ENCODE peak calls at places on chromosomes 4 and X, in eight cellular contexts. R is lung, D is AG04450, X is GM23248, A is NT2/D1, B is right lobe of liver, H is fibroblast of mammary gland, N is psoas muscle. U is an unnamed sample.

GRCh38 chrX:46707274-46707965 is 51.5 kb downstream of the SLC9A7 start:
- DNase-seq in R (no peak), D (no peak), X (no peak), H (no peak), N (no peak), A (no peak), B (peak), U (no peak)

GRCh38 chrX:22686138-22686541 is 313.6 kb upstream of the DDX53 start:
- DNase-seq in B (no peak), R (no peak), N (peak), D (peak), X (no peak), A (no peak), H (peak), U (peak)

GRCh38 chrX:29842552-29842951 is 372.8 kb upstream of the MAGEB2 start:
- DNase-seq in X (no peak), B (no peak), A (no peak), H (no peak), R (no peak), D (no peak), N (no peak), U (no peak)

GRCh38 chr4:142648378-142648777 is 197.7 kb downstream of the INPP4B start:
- DNase-seq in D (no peak), B (no peak), H (no peak), A (no peak), R (no peak), X (no peak), N (no peak), U (no peak)

GRCh38 chr4:111883557-111883999 is 261.7 kb upstream of the FAM241A start:
- DNase-seq in H (no peak), A (no peak), N (no peak), D (no peak), X (peak), B (no peak), R (no peak), U (no peak)

GRCh38 chr4:48967101-48967500 is 19.0 kb upstream of the CWH43 start:
- DNase-seq in A (no peak), X (no peak), D (no peak), N (no peak), R (no peak), B (no peak), H (no peak), U (no peak)

GRCh38 chr4:102503831-102504786 is 3.0 kb downstream of the NFKB1 start:
- DNase-seq in R (no peak), X (no peak), D (no peak), N (no peak), H (no peak), A (no peak), B (no peak), U (no peak)

GRCh38 chrX:137479394-137479793 is 86.5 kb upstream of the ZIC3 start:
- DNase-seq in A (no peak), N (no peak), X (no peak), R (no peak), B (no peak), D (no peak), H (no peak), U (no peak)

GRCh38 chr4:38590017-38590416 is 74.0 kb upstream of the KLF3 start:
- DNase-seq in A (no peak), D (no peak), B (no peak), H (no peak), R (no peak), N (no peak), X (peak), U (no peak)

GRCh38 chrX:17547658-17548057 is 172.7 kb downstream of the NHS start:
- DNase-seq in N (no peak), A (no peak), H (peak), X (peak), D (peak), R (peak), B (peak), U (peak)

GRCh38 chrX:13005671-13006473 is 31.0 kb downstream of the TMSB4X start:
- DNase-seq in B (no peak), N (no peak), R (no peak), D (no peak), A (no peak), H (peak), X (peak), U (no peak)

GRCh38 chrX:19059063-19059462 is 63.2 kb downstream of the ADGRG2 start:
- DNase-seq in R (no peak), X (no peak), H (no peak), B (no peak), A (no peak), D (no peak), N (no peak), U (no peak)

GRCh38 chrX:106933538-106933961 is 13.3 kb downstream of the CLDN2 start:
- DNase-seq in A (no peak), X (no peak), H (no peak), R (peak), B (no peak), D (no peak), N (no peak), U (no peak)

GRCh38 chrX:19625612-19626011 is 110.3 kb upstream of the MAP3K15 start:
- DNase-seq in X (peak), R (no peak), N (no peak), D (no peak), H (peak), A (no peak), B (no peak), U (no peak)

GRCh38 chr4:85302193-85302736 is 172.7 kb upstream of the ARHGAP24 start:
- DNase-seq in X (no peak), H (no peak), D (no peak), A (no peak), N (no peak), B (no peak), R (no peak), U (no peak)

GRCh38 chrX:98405376-98405775 is 1521.7 kb downstream of the RPA4 start:
- DNase-seq in R (no peak), H (no peak), B (no peak), N (no peak), X (no peak), A (no peak), D (no peak), U (no peak)

GRCh38 chr4:185772391-185773093 is 39.5 kb downstream of the SORBS2 start:
- DNase-seq in N (no peak), A (no peak), R (no peak), H (no peak), D (no peak), B (no peak), X (no peak), U (no peak)
- H3K4me3 ChIP-seq in N (peak), A (no peak), R (no peak), H (no peak), D (no peak), B (peak), X (no peak), U (no peak)

GRCh38 chrX:72554448-72555140 is 18.0 kb downstream of the HDAC8 start:
- DNase-seq in A (peak), B (no peak), R (no peak), H (peak), N (no peak), D (no peak), X (no peak), U (no peak)
- H3K4me3 ChIP-seq in A (no peak), B (no peak), R (no peak), H (no peak), N (no peak), D (no peak), X (no peak), U (no peak)

DNA sequence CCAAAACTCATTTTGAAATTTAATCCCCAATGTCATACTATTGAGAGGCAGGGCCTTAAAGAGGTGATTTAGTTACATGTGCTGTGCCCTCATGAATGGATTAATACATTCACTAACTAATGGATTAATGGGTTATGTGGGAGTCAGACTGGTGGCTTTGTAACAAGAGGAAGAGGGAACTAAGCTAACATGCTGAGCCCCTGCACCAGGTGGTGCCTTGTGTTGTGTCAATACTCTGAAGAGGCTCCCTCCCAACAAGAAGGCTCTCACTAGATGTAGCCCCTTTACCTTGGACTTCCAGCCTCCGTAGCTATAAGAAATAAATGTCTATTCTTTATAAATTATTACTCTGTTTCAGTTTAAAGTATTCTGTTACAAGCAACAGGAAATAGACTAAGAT is 411.9 kb upstream of the EMCN start:
- DNase-seq in R (no peak), X (no peak), N (no peak), D (no peak), H (no peak), A (no peak), B (no peak), U (no peak)
- H3K4me3 ChIP-seq in R (no peak), X (no peak), N (no peak), D (no peak), H (no peak), A (no peak), B (no peak), U (no peak)

GRCh38 chr4:182678590-182678989 is 238.6 kb downstream of the DCTD start:
- DNase-seq in R (no peak), N (no peak), B (no peak), D (no peak), X (no peak), A (no peak), H (no peak), U (no peak)

GRCh38 chr4:182683666-182684065 is 233.5 kb downstream of the DCTD start:
- DNase-seq in H (peak), X (no peak), B (no peak), N (no peak), A (no peak), D (no peak), R (no peak), U (no peak)

GRCh38 chr4:182679531-182679930 is 237.7 kb downstream of the DCTD start:
- DNase-seq in N (no peak), A (no peak), B (no peak), R (no peak), H (no peak), X (no peak), D (no peak), U (no peak)

DNA sequence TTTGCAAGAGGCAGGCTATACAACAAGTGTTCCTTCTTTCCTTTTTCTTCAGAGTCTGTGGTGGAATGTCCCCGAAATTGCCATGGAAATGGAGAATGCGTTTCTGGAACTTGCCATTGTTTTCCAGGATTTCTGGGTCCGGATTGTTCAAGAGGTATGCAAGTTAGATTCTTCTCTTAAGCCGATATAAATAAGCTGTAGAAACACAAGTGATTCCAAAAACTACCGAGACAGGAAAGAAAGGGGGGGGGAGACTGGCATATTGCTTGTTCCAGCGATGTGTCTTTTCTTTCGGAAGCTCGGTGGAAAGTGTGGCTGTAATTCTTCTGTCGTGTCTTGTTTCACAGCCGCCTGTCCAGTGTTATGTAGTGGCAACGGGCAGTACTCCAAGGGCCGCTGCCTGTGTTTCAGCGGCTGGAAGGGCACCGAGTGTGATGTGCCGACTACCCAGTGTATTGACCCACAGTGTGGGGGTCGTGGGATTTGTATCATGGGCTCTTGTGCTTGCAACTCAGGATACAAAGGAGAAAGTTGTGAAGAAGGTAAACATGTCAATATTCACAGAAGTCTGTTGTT is 236.9 kb downstream of the DCTD start:
- DNase-seq in R (no peak), X (no peak), N (peak), D (no peak), H (no peak), B (no peak), A (no peak), U (no peak)
- H3K4me3 ChIP-seq in R (no peak), X (no peak), N (peak), D (no peak), H (no peak), B (no peak), A (no peak), U (no peak)

GRCh38 chrX:2829469-2830246 is 928 bp downstream of the GYG2 start:
- DNase-seq in N (no peak), X (no peak), R (no peak), H (no peak), B (no peak), A (no peak), D (no peak), U (no peak)
- H3K4me3 ChIP-seq in N (no peak), X (no peak), R (no peak), H (no peak), B (peak), A (peak), D (peak), U (no peak)

GRCh38 chr4:153683763-153684181 is 308 bp upstream of the TLR2 start:
- DNase-seq in X (no peak), N (no peak), H (no peak), B (no peak), D (no peak), A (no peak), R (no peak), U (no peak)
- H3K4me3 ChIP-seq in X (peak), N (peak), H (peak), B (peak), D (peak), A (peak), R (peak), U (peak)

GRCh38 chr4:105843941-105844340 is 51.3 kb upstream of the NPNT start:
- DNase-seq in H (no peak), N (no peak), X (no peak), D (no peak), A (no peak), R (no peak), B (no peak), U (no peak)

GRCh38 chr4:105840426-105841174 is 54.7 kb upstream of the NPNT start:
- DNase-seq in B (no peak), D (no peak), N (no peak), X (no peak), H (no peak), A (no peak), R (no peak), U (no peak)

GRCh38 chr4:105845559-105845958 is 49.7 kb upstream of the NPNT start:
- DNase-seq in H (no peak), R (no peak), B (no peak), N (no peak), D (no peak), X (no peak), A (no peak), U (no peak)
- H3K4me3 ChIP-seq in H (no peak), R (no peak), B (no peak), N (no peak), D (no peak), X (no peak), A (no peak), U (no peak)

GRCh38 chrX:69286546-69286906 is 121.3 kb upstream of the PJA1 start:
- DNase-seq in R (no peak), N (no peak), H (no peak), B (no peak), A (no peak), D (no peak), X (no peak), U (no peak)

GRCh38 chrX:69284491-69284890 is 119.2 kb upstream of the PJA1 start:
- DNase-seq in A (no peak), H (no peak), D (no peak), R (no peak), B (no peak), X (no peak), N (no peak), U (no peak)

GRCh38 chrX:69287025-69287540 is 121.8 kb upstream of the PJA1 start:
- DNase-seq in B (no peak), X (no peak), H (no peak), D (no peak), R (no peak), N (no peak), A (no peak), U (no peak)

GRCh38 chrX:69285401-69285871 is 120.2 kb upstream of the PJA1 start:
- DNase-seq in D (no peak), X (peak), R (no peak), N (peak), B (no peak), H (no peak), A (no peak), U (no peak)

DNA sequence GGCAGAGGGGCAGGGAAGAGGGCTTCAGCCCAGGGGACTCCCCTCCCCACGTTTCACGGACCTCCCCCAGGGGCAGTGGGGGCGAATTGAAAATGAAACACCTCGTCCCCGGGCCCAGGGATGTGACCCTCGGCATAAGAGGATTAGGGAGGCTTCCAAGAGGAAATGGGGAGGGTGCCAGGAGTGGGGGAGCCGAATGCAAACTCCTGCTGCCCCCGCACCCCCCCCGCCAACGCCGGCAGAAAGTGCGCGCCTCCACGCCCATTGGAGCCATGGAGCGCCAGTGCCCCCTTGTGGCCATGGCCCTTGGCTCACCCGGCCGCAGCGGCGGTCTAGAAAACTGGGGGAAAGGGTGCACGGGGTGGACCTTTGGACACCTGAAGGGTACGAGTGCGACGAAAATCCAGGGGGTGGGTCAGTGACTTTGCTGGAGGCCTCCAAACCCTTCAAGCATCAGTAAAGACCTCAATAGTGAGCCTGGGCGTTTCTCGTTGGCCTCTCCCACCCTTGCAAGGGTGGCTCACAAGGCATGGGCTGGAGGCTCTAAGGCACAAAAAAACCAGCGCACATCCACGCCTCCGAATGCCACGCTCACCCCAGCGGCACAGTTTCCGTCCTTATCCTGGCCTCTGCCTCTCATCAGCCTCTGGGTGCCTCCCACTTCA is 120.8 kb upstream of the PJA1 start:
- DNase-seq in A (no peak), B (peak), H (peak), D (no peak), X (peak), R (peak), N (peak), U (no peak)
- H3K4me3 ChIP-seq in A (peak), B (peak), H (peak), D (peak), X (peak), R (no peak), N (peak), U (peak)

DNA sequence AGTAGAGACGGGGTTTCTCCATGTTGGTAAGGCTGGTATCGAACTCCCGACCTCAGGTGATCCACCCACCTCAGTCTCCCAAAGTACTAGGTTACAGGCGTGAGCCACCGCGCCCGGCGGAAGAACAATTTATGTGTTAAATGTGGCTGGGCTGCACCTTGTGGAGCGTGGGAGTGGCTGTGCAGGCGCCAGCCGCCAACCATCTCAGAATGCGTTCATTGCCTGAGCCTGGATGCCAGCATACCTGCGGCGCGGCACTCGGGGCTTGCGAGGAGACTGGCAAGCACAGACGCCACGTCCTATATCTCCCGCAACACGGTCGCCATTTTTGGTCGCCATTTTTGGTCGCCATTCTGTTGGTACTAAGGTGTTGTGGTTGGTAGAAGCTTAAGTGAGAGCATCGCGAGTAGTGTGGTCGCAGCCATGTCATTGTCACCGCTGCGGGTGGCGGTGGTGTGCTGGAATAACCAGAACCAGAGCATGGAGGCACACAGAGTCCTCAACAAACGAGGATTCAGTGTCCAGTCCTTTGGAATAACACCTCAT is 193.6 kb upstream of the HTR2C start:
- DNase-seq in B (peak), X (no peak), R (no peak), A (no peak), N (no peak), H (no peak), D (no peak), U (no peak)
- H3K4me3 ChIP-seq in B (no peak), X (no peak), R (no peak), A (no peak), N (no peak), H (no peak), D (no peak), U (no peak)

DNA sequence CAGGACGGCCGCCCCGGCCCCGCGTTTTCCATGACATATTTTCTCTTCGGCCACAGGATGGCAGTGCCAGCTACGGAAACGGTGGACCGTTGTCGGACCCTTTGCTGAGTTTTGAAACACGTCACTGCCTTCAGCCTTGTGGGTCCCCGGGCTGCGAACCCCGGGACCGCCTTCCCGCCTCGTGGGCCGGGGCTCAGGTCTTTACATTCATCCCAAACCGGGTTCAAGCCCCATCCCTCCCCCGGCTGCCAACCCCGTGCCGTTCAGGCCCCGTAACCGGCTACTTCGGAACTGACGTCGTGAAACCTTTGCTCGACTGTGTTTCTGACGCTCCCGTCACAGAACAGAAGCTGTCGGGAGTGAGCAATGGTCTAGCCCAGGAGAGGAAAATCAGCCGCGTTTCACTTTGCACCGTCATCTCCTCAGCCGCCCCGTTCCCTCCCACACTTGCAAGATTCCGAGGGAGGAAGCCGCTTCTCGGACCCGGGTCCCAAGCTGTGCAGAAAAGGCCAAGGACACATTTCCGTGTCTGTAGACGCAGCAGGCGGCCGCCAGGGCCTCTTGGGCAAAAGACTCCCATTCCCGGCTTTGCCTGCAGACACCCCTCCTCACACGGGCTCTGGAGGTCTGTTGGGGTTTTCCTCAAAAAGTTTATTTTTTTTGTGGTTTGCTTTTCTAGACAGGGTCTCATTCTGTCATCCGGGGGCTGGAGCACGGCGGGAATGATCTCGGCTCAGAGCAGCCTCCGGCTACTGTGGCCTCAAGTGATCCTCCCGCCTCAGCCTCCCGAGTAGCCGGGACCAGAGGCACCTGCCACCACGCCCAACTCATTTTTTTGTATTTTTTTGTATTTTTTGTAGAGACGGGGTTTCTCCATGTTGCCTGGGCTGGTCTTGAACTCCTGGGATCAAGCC is 41.4 kb upstream of the PPP2R3B start:
- DNase-seq in X (peak), B (no peak), A (no peak), R (no peak), D (no peak), N (peak), H (no peak), U (no peak)
- H3K4me3 ChIP-seq in X (no peak), B (no peak), A (peak), R (no peak), D (no peak), N (peak), H (no peak), U (peak)